ENCODE peak calls at places on chromosomes 11 and 22, in ten cellular contexts. N, V, C, T, H, M, U, X, Q and J are unnamed samples.

GRCh38 chr11:132405728-132406127 is 1035.3 kb downstream of the NTM start:
- DNase-seq in N (no peak), V (no peak), C (no peak), T (no peak), H (no peak), M (no peak), U (no peak), X (no peak), Q (no peak), J (no peak)

GRCh38 chr11:96758957-96759356 is 369.1 kb downstream of the JRKL start:
- DNase-seq in N (no peak), V (no peak), C (no peak), T (no peak), H (no peak), M (no peak), U (no peak), X (no peak), Q (no peak), J (no peak)

GRCh38 chr11:82714346-82715174 is 19.1 kb downstream of the FAM181B start:
- DNase-seq in N (no peak), V (no peak), C (no peak), T (no peak), H (no peak), M (no peak), U (no peak), X (no peak), Q (no peak), J (no peak)

GRCh38 chr22:20469110-20469855 is 26.3 kb downstream of the KLHL22 start:
- DNase-seq in N (no peak), V (no peak), C (no peak), T (no peak), H (no peak), M (no peak), U (no peak), X (no peak), Q (peak), J (no peak)

GRCh38 chr11:60982184-60982583 is 10.7 kb downstream of the CD6 start:
- DNase-seq in N (no peak), V (no peak), C (no peak), T (no peak), H (no peak), M (no peak), U (no peak), X (no peak), Q (no peak), J (no peak)

GRCh38 chr22:49331223-49331815 is 496.4 kb downstream of the BRD1 start:
- DNase-seq in N (no peak), V (no peak), C (no peak), T (no peak), H (no peak), M (no peak), U (no peak), X (no peak), Q (no peak), J (no peak)

GRCh38 chr22:17772249-17772962 is 1.9 kb downstream of the BID start:
- DNase-seq in N (no peak), V (no peak), C (no peak), T (no peak), H (no peak), M (peak), U (no peak), X (no peak), Q (peak), J (no peak)

GRCh38 chr11:62428871-62429601 is 10.2 kb downstream of the SCGB1A1 start:
- DNase-seq in N (no peak), V (no peak), C (no peak), T (no peak), H (no peak), M (no peak), U (no peak), X (no peak), Q (no peak), J (no peak)

GRCh38 chr22:46588279-46589140 is 31.7 kb upstream of the GRAMD4 start:
- DNase-seq in N (no peak), V (no peak), C (no peak), T (no peak), H (no peak), M (peak), U (no peak), X (no peak), Q (peak), J (peak)

GRCh38 chr11:82326853-82327252 is 406.8 kb downstream of the FAM181B start:
- DNase-seq in N (no peak), V (no peak), C (no peak), T (no peak), H (no peak), M (no peak), U (no peak), X (no peak), Q (no peak), J (no peak)

GRCh38 chr11:111307472-111308108 is 9.2 kb downstream of the POU2AF3 start:
- DNase-seq in N (no peak), V (no peak), C (no peak), T (no peak), H (no peak), M (no peak), U (no peak), X (no peak), Q (no peak), J (no peak)

GRCh38 chr11:94649254-94649653 is 82.1 kb downstream of the PIWIL4 start:
- DNase-seq in N (no peak), V (no peak), C (no peak), T (no peak), H (no peak), M (no peak), U (no peak), X (no peak), Q (no peak), J (no peak)

GRCh38 chr11:10529279-10529678 is 11.7 kb downstream of the RNF141 start:
- DNase-seq in N (no peak), V (no peak), C (no peak), T (no peak), H (no peak), M (no peak), U (no peak), X (no peak), Q (no peak), J (no peak)

GRCh38 chr11:45187375-45187774 is 40.9 kb downstream of the PRDM11 start:
- DNase-seq in N (no peak), V (no peak), C (no peak), T (no peak), H (no peak), M (no peak), U (no peak), X (no peak), Q (no peak), J (no peak)

GRCh38 chr11:33835143-33835878 is 56.6 kb downstream of the LMO2 start:
- DNase-seq in N (no peak), V (no peak), C (peak), T (no peak), H (peak), M (no peak), U (no peak), X (no peak), Q (no peak), J (no peak)

GRCh38 chr11:10818594-10818993 is 9.9 kb upstream of the EIF4G2 start:
- DNase-seq in N (no peak), V (no peak), C (no peak), T (no peak), H (peak), M (no peak), U (no peak), X (no peak), Q (no peak), J (no peak)

GRCh38 chr11:1303196-1303821 is 6.1 kb downstream of the TOLLIP start:
- DNase-seq in N (no peak), V (no peak), C (no peak), T (peak), H (no peak), M (no peak), U (no peak), X (no peak), Q (peak), J (peak)

GRCh38 chr22:47616396-47617020 is 854.1 kb downstream of the TBC1D22A start:
- DNase-seq in N (no peak), V (no peak), C (no peak), T (peak), H (no peak), M (no peak), U (no peak), X (no peak), Q (peak), J (no peak)

GRCh38 chr11:102451693-102452460 is 688 bp downstream of the TMEM123 start:
- DNase-seq in N (peak), V (peak), C (peak), T (peak), H (no peak), M (peak), U (peak), X (peak), Q (peak), J (peak)

GRCh38 chr22:21657361-21658118 is 8.3 kb upstream of the PPIL2 start:
- DNase-seq in N (peak), V (peak), C (peak), T (peak), H (no peak), M (peak), U (peak), X (peak), Q (peak), J (peak)

GRCh38 chr11:110086892-110087309 is 6.3 kb upstream of the ZC3H12C start:
- DNase-seq in N (no peak), V (peak), C (peak), T (no peak), H (peak), M (no peak), U (no peak), X (no peak), Q (no peak), J (no peak)

GRCh38 chr11:73577496-73577917 is 20.4 kb downstream of the FAM168A start:
- DNase-seq in N (no peak), V (no peak), C (peak), T (no peak), H (no peak), M (no peak), U (no peak), X (no peak), Q (no peak), J (no peak)

GRCh38 chr11:112401036-112401769 is 140.5 kb upstream of the PLET1 start:
- DNase-seq in N (no peak), V (no peak), C (no peak), T (no peak), H (no peak), M (no peak), U (no peak), X (no peak), Q (no peak), J (no peak)

GRCh38 chr22:20979243-20979809 is 2.8 kb upstream of the LZTR1 start:
- DNase-seq in N (peak), V (peak), C (peak), T (peak), H (peak), M (peak), U (peak), X (peak), Q (peak), J (peak)

GRCh38 chr11:74417860-74418508 is 19.8 kb upstream of the PGM2L1 start:
- DNase-seq in N (no peak), V (no peak), C (no peak), T (no peak), H (no peak), M (no peak), U (no peak), X (no peak), Q (no peak), J (no peak)

GRCh38 chr11:111793863-111794262 is 27.7 kb upstream of the PPP2R1B start:
- DNase-seq in N (no peak), V (no peak), C (peak), T (no peak), H (no peak), M (no peak), U (no peak), X (no peak), Q (no peak), J (no peak)

GRCh38 chr22:50528682-50529415 is 963 bp downstream of the TYMP start:
- DNase-seq in N (no peak), V (no peak), C (no peak), T (no peak), H (no peak), M (peak), U (no peak), X (no peak), Q (no peak), J (no peak)

GRCh38 chr11:71395010-71395560 is 53.1 kb downstream of the DHCR7 start:
- DNase-seq in N (no peak), V (no peak), C (no peak), T (no peak), H (no peak), M (no peak), U (no peak), X (no peak), Q (no peak), J (no peak)

GRCh38 chr11:64762277-64762915 is 2.6 kb upstream of the PYGM start:
- DNase-seq in N (no peak), V (no peak), C (no peak), T (peak), H (no peak), M (no peak), U (no peak), X (no peak), Q (no peak), J (no peak)

GRCh38 chr11:130146797-130147196 is 12.8 kb upstream of the ST14 start:
- DNase-seq in N (peak), V (peak), C (no peak), T (no peak), H (no peak), M (peak), U (no peak), X (no peak), Q (no peak), J (peak)

GRCh38 chr22:46649176-46650077 is 29.2 kb downstream of the GRAMD4 start:
- DNase-seq in N (no peak), V (no peak), C (peak), T (no peak), H (no peak), M (peak), U (no peak), X (no peak), Q (no peak), J (peak)

GRCh38 chr11:11661356-11662040 is 39.7 kb upstream of the GALNT18 start:
- DNase-seq in N (no peak), V (no peak), C (no peak), T (no peak), H (no peak), M (no peak), U (no peak), X (no peak), Q (no peak), J (no peak)

GRCh38 chr22:37267128-37267587 is 15.2 kb upstream of the CYTH4 start:
- DNase-seq in N (peak), V (no peak), C (peak), T (peak), H (no peak), M (peak), U (peak), X (peak), Q (peak), J (no peak)

GRCh38 chr11:110059706-110060430 is 33.3 kb upstream of the ZC3H12C start:
- DNase-seq in N (no peak), V (no peak), C (peak), T (no peak), H (no peak), M (no peak), U (no peak), X (no peak), Q (no peak), J (no peak)

GRCh38 chr11:108278546-108278945 is 55.7 kb downstream of the ATM start:
- DNase-seq in N (no peak), V (no peak), C (peak), T (no peak), H (no peak), M (peak), U (no peak), X (no peak), Q (no peak), J (no peak)

GRCh38 chr11:46290598-46291309 is 13.3 kb downstream of the CREB3L1 start:
- DNase-seq in N (no peak), V (peak), C (peak), T (no peak), H (peak), M (peak), U (no peak), X (no peak), Q (peak), J (peak)

GRCh38 chr11:122440783-122441701 is 214.5 kb upstream of the UBASH3B start:
- DNase-seq in N (no peak), V (peak), C (peak), T (peak), H (no peak), M (peak), U (no peak), X (no peak), Q (no peak), J (peak)

GRCh38 chr11:65650547-65651338 is 12.0 kb downstream of the RELA start:
- DNase-seq in N (no peak), V (no peak), C (no peak), T (no peak), H (no peak), M (peak), U (no peak), X (no peak), Q (peak), J (no peak)

GRCh38 chr22:45072322-45072903 is 62.6 kb upstream of the PHF21B start:
- DNase-seq in N (no peak), V (no peak), C (peak), T (peak), H (no peak), M (no peak), U (no peak), X (no peak), Q (no peak), J (no peak)
- H3K4me3 ChIP-seq in N (no peak), V (no peak), C (no peak), T (no peak), H (no peak), M (no peak), U (no peak), X (no peak), Q (no peak), J (no peak)

DNA sequence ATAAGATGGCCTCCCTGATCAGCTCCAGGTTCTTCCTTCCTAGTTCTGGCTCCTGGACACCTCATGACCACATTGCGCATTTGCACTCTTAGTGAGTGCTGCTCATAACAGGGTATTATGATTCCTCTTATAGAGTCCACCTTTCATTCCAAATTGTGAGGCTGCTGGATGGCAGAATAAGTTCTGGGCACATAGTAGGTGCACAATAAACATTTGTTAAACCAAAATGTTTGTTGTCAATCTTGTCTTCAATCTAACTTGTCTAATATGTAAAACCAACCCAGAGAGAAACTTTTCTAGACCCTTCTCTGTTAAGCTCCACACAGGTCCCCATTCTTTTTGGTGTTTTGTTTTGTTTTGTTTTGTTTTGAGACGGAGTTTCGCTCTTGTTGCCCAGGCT is 22.6 kb upstream of the ZBTB16 start:
- DNase-seq in N (no peak), V (no peak), C (no peak), T (no peak), H (no peak), M (no peak), U (no peak), X (no peak), Q (no peak), J (no peak)
- H3K4me3 ChIP-seq in N (no peak), V (no peak), C (no peak), T (peak), H (no peak), M (no peak), U (no peak), X (no peak), Q (no peak), J (no peak)

GRCh38 chr11:68678031-68678441 is 6.3 kb upstream of the GAL start:
- DNase-seq in N (no peak), V (no peak), C (no peak), T (peak), H (no peak), M (no peak), U (no peak), X (no peak), Q (no peak), J (no peak)
- H3K4me3 ChIP-seq in N (no peak), V (no peak), C (no peak), T (no peak), H (no peak), M (no peak), U (no peak), X (no peak), Q (no peak), J (no peak)

GRCh38 chr11:77410076-77410827 is 63.6 kb downstream of the PAK1 start:
- DNase-seq in N (no peak), V (no peak), C (no peak), T (no peak), H (no peak), M (no peak), U (no peak), X (no peak), Q (no peak), J (no peak)
- H3K4me3 ChIP-seq in N (no peak), V (no peak), C (no peak), T (peak), H (no peak), M (no peak), U (no peak), X (peak), Q (peak), J (no peak)

DNA sequence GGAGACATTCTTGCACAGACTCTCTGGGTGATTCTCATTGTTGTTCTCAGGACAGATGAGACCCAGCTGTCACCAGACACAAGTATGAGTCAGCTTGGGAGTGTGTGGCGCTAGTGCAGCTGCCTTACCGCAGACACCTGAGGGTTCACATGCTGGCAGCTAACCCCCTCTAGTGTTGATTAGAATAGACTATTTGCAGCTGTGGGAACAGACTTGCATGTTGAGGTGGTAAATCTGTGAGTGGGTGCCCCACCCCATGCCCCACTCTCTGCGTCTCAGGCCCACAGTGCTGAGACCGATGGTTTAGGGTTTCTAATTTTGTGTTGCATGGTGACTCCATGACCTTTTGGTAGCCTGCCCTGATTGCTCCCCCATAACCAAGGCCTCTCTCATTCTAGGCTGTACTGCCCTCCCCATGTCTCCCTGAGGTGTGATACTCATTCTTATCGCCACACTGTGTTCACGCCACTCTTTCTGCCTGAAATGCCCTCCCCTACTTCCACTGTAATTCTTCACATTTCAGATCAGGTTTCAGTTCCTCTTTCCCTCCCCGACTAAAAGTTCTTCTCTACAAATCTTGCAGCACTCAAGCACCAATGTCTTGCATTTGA is 73.7 kb upstream of the KIRREL3 start:
- DNase-seq in N (no peak), V (no peak), C (peak), T (no peak), H (peak), M (peak), U (no peak), X (no peak), Q (no peak), J (no peak)
- H3K4me3 ChIP-seq in N (no peak), V (no peak), C (no peak), T (no peak), H (no peak), M (no peak), U (no peak), X (no peak), Q (no peak), J (no peak)